ENCODE peak calls at places on chromosomes 3 and 15, in six cellular contexts. One of them, this sample, is unnamed.

GRCh38 chr3:125662675-125663074 is 67.4 kb upstream of the OSBPL11 start:
- DNase-seq in NCI-H1417 treated with DMSO at 0.1 percent for 48 hours: no peak
- DNase-seq in CD8-positive, alpha-beta memory T cell: no peak
- DNase-seq in activated T-cell treated with anti-CD3 and anti-CD28 coated beads, Interleukin-2, amount 50 U/mL, for 72 hours: no peak
- DNase-seq in NCI-H2081: no peak
- DNase-seq in fibroblast of the conjunctiva: no peak
- DNase-seq in this sample: no peak

GRCh38 chr15:64536244-64536836 is 76.0 kb downstream of the ZNF609 start:
- DNase-seq in NCI-H1417 treated with DMSO at 0.1 percent for 48 hours: no peak
- DNase-seq in activated T-cell treated with anti-CD3 and anti-CD28 coated beads, Interleukin-2, amount 50 U/mL, for 72 hours: peak; percentile 15
- DNase-seq in fibroblast of the conjunctiva: peak; percentile 18
- DNase-seq in CD8-positive, alpha-beta memory T cell: no peak
- DNase-seq in NCI-H2081: no peak
- DNase-seq in this sample: no peak

GRCh38 chr3:20729185-20729584 is 543.2 kb upstream of the SGO1 start:
- DNase-seq in NCI-H2081: no peak
- DNase-seq in CD8-positive, alpha-beta memory T cell: no peak
- DNase-seq in fibroblast of the conjunctiva: no peak
- DNase-seq in activated T-cell treated with anti-CD3 and anti-CD28 coated beads, Interleukin-2, amount 50 U/mL, for 72 hours: no peak
- DNase-seq in NCI-H1417 treated with DMSO at 0.1 percent for 48 hours: no peak
- DNase-seq in this sample: no peak

GRCh38 chr3:194261581-194262063 is 89.5 kb downstream of the CPN2 start:
- DNase-seq in CD8-positive, alpha-beta memory T cell: no peak
- DNase-seq in NCI-H1417 treated with DMSO at 0.1 percent for 48 hours: no peak
- DNase-seq in NCI-H2081: no peak
- DNase-seq in activated T-cell treated with anti-CD3 and anti-CD28 coated beads, Interleukin-2, amount 50 U/mL, for 72 hours: no peak
- DNase-seq in fibroblast of the conjunctiva: no peak
- DNase-seq in this sample: no peak

GRCh38 chr3:13013994-13014754 is 59.1 kb downstream of the IQSEC1 start:
- DNase-seq in activated T-cell treated with anti-CD3 and anti-CD28 coated beads, Interleukin-2, amount 50 U/mL, for 72 hours: peak; percentile 65
- DNase-seq in NCI-H1417 treated with DMSO at 0.1 percent for 48 hours: no peak
- DNase-seq in NCI-H2081: no peak
- DNase-seq in fibroblast of the conjunctiva: no peak
- DNase-seq in CD8-positive, alpha-beta memory T cell: peak; percentile 35
- DNase-seq in this sample: no peak

GRCh38 chr3:48507256-48508061 is 3.5 kb upstream of the SHISA5 start:
- DNase-seq in NCI-H1417 treated with DMSO at 0.1 percent for 48 hours: no peak
- DNase-seq in NCI-H2081: no peak
- DNase-seq in activated T-cell treated with anti-CD3 and anti-CD28 coated beads, Interleukin-2, amount 50 U/mL, for 72 hours: peak; percentile 76
- DNase-seq in CD8-positive, alpha-beta memory T cell: peak; percentile 60
- DNase-seq in fibroblast of the conjunctiva: no peak
- DNase-seq in this sample: peak; percentile 15

GRCh38 chr15:31870336-31871158 is 159.8 kb upstream of the CHRNA7 start:
- DNase-seq in NCI-H1417 treated with DMSO at 0.1 percent for 48 hours: peak; percentile 88
- DNase-seq in fibroblast of the conjunctiva: peak; percentile 39
- DNase-seq in activated T-cell treated with anti-CD3 and anti-CD28 coated beads, Interleukin-2, amount 50 U/mL, for 72 hours: peak; percentile 90
- DNase-seq in CD8-positive, alpha-beta memory T cell: peak; percentile 75
- DNase-seq in NCI-H2081: peak; percentile 94
- DNase-seq in this sample: peak; percentile 95

GRCh38 chr15:77621847-77622211 is 10.9 kb downstream of the LINGO1 start:
- DNase-seq in NCI-H2081: no peak
- DNase-seq in fibroblast of the conjunctiva: no peak
- DNase-seq in NCI-H1417 treated with DMSO at 0.1 percent for 48 hours: no peak
- DNase-seq in activated T-cell treated with anti-CD3 and anti-CD28 coated beads, Interleukin-2, amount 50 U/mL, for 72 hours: no peak
- DNase-seq in CD8-positive, alpha-beta memory T cell: no peak
- DNase-seq in this sample: no peak

GRCh38 chr3:156603379-156604017 is 48.6 kb upstream of the SSR3 start:
- DNase-seq in activated T-cell treated with anti-CD3 and anti-CD28 coated beads, Interleukin-2, amount 50 U/mL, for 72 hours: no peak
- DNase-seq in CD8-positive, alpha-beta memory T cell: no peak
- DNase-seq in fibroblast of the conjunctiva: no peak
- DNase-seq in NCI-H1417 treated with DMSO at 0.1 percent for 48 hours: no peak
- DNase-seq in NCI-H2081: no peak
- DNase-seq in this sample: no peak

GRCh38 chr3:42590989-42591756 is 513 bp downstream of the SS18L2 start:
- DNase-seq in fibroblast of the conjunctiva: no peak
- DNase-seq in activated T-cell treated with anti-CD3 and anti-CD28 coated beads, Interleukin-2, amount 50 U/mL, for 72 hours: no peak
- DNase-seq in NCI-H2081: no peak
- DNase-seq in NCI-H1417 treated with DMSO at 0.1 percent for 48 hours: no peak
- DNase-seq in CD8-positive, alpha-beta memory T cell: no peak
- DNase-seq in this sample: no peak

GRCh38 chr3:50195501-50196252 is 4.3 kb downstream of the GNAT1 start:
- DNase-seq in NCI-H1417 treated with DMSO at 0.1 percent for 48 hours: no peak
- DNase-seq in activated T-cell treated with anti-CD3 and anti-CD28 coated beads, Interleukin-2, amount 50 U/mL, for 72 hours: no peak
- DNase-seq in CD8-positive, alpha-beta memory T cell: no peak
- DNase-seq in NCI-H2081: no peak
- DNase-seq in fibroblast of the conjunctiva: no peak
- DNase-seq in this sample: no peak

GRCh38 chr3:20930034-20930433 is 744.0 kb upstream of the SGO1 start:
- DNase-seq in fibroblast of the conjunctiva: peak; percentile 1
- DNase-seq in CD8-positive, alpha-beta memory T cell: no peak
- DNase-seq in NCI-H1417 treated with DMSO at 0.1 percent for 48 hours: no peak
- DNase-seq in NCI-H2081: peak; percentile 2
- DNase-seq in activated T-cell treated with anti-CD3 and anti-CD28 coated beads, Interleukin-2, amount 50 U/mL, for 72 hours: no peak
- DNase-seq in this sample: no peak

GRCh38 chr3:128563439-128563838 is 70.4 kb upstream of the GATA2 start:
- DNase-seq in fibroblast of the conjunctiva: no peak
- DNase-seq in NCI-H1417 treated with DMSO at 0.1 percent for 48 hours: no peak
- DNase-seq in activated T-cell treated with anti-CD3 and anti-CD28 coated beads, Interleukin-2, amount 50 U/mL, for 72 hours: no peak
- DNase-seq in CD8-positive, alpha-beta memory T cell: no peak
- DNase-seq in NCI-H2081: no peak
- DNase-seq in this sample: no peak

GRCh38 chr3:138941259-138941885 is 5.6 kb downstream of the FOXL2 start:
- DNase-seq in CD8-positive, alpha-beta memory T cell: no peak
- DNase-seq in NCI-H1417 treated with DMSO at 0.1 percent for 48 hours: no peak
- DNase-seq in fibroblast of the conjunctiva: peak; percentile 74
- DNase-seq in activated T-cell treated with anti-CD3 and anti-CD28 coated beads, Interleukin-2, amount 50 U/mL, for 72 hours: peak; percentile 45
- DNase-seq in NCI-H2081: no peak
- DNase-seq in this sample: no peak

GRCh38 chr15:82709421-82710207 is at the start of gene AP3B2:
- DNase-seq in NCI-H1417 treated with DMSO at 0.1 percent for 48 hours: peak; percentile 72
- DNase-seq in fibroblast of the conjunctiva: peak; percentile 43
- DNase-seq in CD8-positive, alpha-beta memory T cell: peak; percentile 54
- DNase-seq in NCI-H2081: peak; percentile 86
- DNase-seq in activated T-cell treated with anti-CD3 and anti-CD28 coated beads, Interleukin-2, amount 50 U/mL, for 72 hours: peak; percentile 84
- DNase-seq in this sample: peak; percentile 49

GRCh38 chr3:64399205-64399800 is 174.0 kb upstream of the PRICKLE2 start:
- DNase-seq in fibroblast of the conjunctiva: peak; percentile 47
- DNase-seq in NCI-H1417 treated with DMSO at 0.1 percent for 48 hours: no peak
- DNase-seq in NCI-H2081: peak; percentile 30
- DNase-seq in CD8-positive, alpha-beta memory T cell: no peak
- DNase-seq in activated T-cell treated with anti-CD3 and anti-CD28 coated beads, Interleukin-2, amount 50 U/mL, for 72 hours: peak; percentile 16
- DNase-seq in this sample: no peak

GRCh38 chr3:14741510-14741909 is 66.6 kb downstream of the C3orf20 start:
- DNase-seq in activated T-cell treated with anti-CD3 and anti-CD28 coated beads, Interleukin-2, amount 50 U/mL, for 72 hours: no peak
- DNase-seq in NCI-H2081: no peak
- DNase-seq in CD8-positive, alpha-beta memory T cell: no peak
- DNase-seq in fibroblast of the conjunctiva: no peak
- DNase-seq in NCI-H1417 treated with DMSO at 0.1 percent for 48 hours: no peak
- DNase-seq in this sample: no peak

GRCh38 chr15:86595741-86596140 is 516.1 kb downstream of the AGBL1 start:
- DNase-seq in activated T-cell treated with anti-CD3 and anti-CD28 coated beads, Interleukin-2, amount 50 U/mL, for 72 hours: no peak
- DNase-seq in CD8-positive, alpha-beta memory T cell: no peak
- DNase-seq in NCI-H2081: no peak
- DNase-seq in NCI-H1417 treated with DMSO at 0.1 percent for 48 hours: no peak
- DNase-seq in fibroblast of the conjunctiva: no peak
- DNase-seq in this sample: no peak

GRCh38 chr15:31082771-31083393 is 18.6 kb downstream of the TRPM1 start:
- DNase-seq in NCI-H2081: peak; percentile 32
- DNase-seq in CD8-positive, alpha-beta memory T cell: no peak
- DNase-seq in fibroblast of the conjunctiva: no peak
- DNase-seq in NCI-H1417 treated with DMSO at 0.1 percent for 48 hours: no peak
- DNase-seq in activated T-cell treated with anti-CD3 and anti-CD28 coated beads, Interleukin-2, amount 50 U/mL, for 72 hours: no peak
- DNase-seq in this sample: no peak

GRCh38 chr15:51738553-51738952 is 1.1 kb upstream of the LYSMD2 start:
- DNase-seq in CD8-positive, alpha-beta memory T cell: no peak
- DNase-seq in fibroblast of the conjunctiva: no peak
- DNase-seq in activated T-cell treated with anti-CD3 and anti-CD28 coated beads, Interleukin-2, amount 50 U/mL, for 72 hours: no peak
- DNase-seq in NCI-H1417 treated with DMSO at 0.1 percent for 48 hours: no peak
- DNase-seq in NCI-H2081: no peak
- DNase-seq in this sample: no peak

GRCh38 chr3:151276038-151277027 is 2.0 kb downstream of the P2RY14 start:
- DNase-seq in CD8-positive, alpha-beta memory T cell: peak; percentile 7
- DNase-seq in fibroblast of the conjunctiva: no peak
- DNase-seq in activated T-cell treated with anti-CD3 and anti-CD28 coated beads, Interleukin-2, amount 50 U/mL, for 72 hours: peak; percentile 45
- DNase-seq in NCI-H1417 treated with DMSO at 0.1 percent for 48 hours: no peak
- DNase-seq in NCI-H2081: no peak
- DNase-seq in this sample: no peak

GRCh38 chr15:30924353-30924752 is 20.6 kb downstream of the FAN1 start:
- DNase-seq in fibroblast of the conjunctiva: no peak
- DNase-seq in NCI-H2081: no peak
- DNase-seq in activated T-cell treated with anti-CD3 and anti-CD28 coated beads, Interleukin-2, amount 50 U/mL, for 72 hours: no peak
- DNase-seq in CD8-positive, alpha-beta memory T cell: no peak
- DNase-seq in NCI-H1417 treated with DMSO at 0.1 percent for 48 hours: no peak
- DNase-seq in this sample: no peak

GRCh38 chr3:120177151-120177550 is 82.9 kb upstream of the GSK3B start:
- DNase-seq in NCI-H2081: no peak
- DNase-seq in activated T-cell treated with anti-CD3 and anti-CD28 coated beads, Interleukin-2, amount 50 U/mL, for 72 hours: no peak
- DNase-seq in CD8-positive, alpha-beta memory T cell: no peak
- DNase-seq in fibroblast of the conjunctiva: peak; percentile 72
- DNase-seq in NCI-H1417 treated with DMSO at 0.1 percent for 48 hours: peak; percentile 49
- DNase-seq in this sample: no peak

GRCh38 chr3:177357352-177358084 is 160.2 kb upstream of the TBL1XR1 start:
- DNase-seq in fibroblast of the conjunctiva: peak; percentile 68
- DNase-seq in activated T-cell treated with anti-CD3 and anti-CD28 coated beads, Interleukin-2, amount 50 U/mL, for 72 hours: no peak
- DNase-seq in NCI-H2081: peak; percentile 15
- DNase-seq in NCI-H1417 treated with DMSO at 0.1 percent for 48 hours: no peak
- DNase-seq in CD8-positive, alpha-beta memory T cell: no peak
- DNase-seq in this sample: no peak

GRCh38 chr3:60228823-60229222 is 1022.4 kb downstream of the FHIT start:
- DNase-seq in CD8-positive, alpha-beta memory T cell: no peak
- DNase-seq in activated T-cell treated with anti-CD3 and anti-CD28 coated beads, Interleukin-2, amount 50 U/mL, for 72 hours: no peak
- DNase-seq in NCI-H1417 treated with DMSO at 0.1 percent for 48 hours: no peak
- DNase-seq in fibroblast of the conjunctiva: no peak
- DNase-seq in NCI-H2081: no peak
- DNase-seq in this sample: no peak

GRCh38 chr3:15102256-15102655 is 3.3 kb upstream of the RBSN start:
- DNase-seq in activated T-cell treated with anti-CD3 and anti-CD28 coated beads, Interleukin-2, amount 50 U/mL, for 72 hours: no peak
- DNase-seq in CD8-positive, alpha-beta memory T cell: no peak
- DNase-seq in NCI-H2081: no peak
- DNase-seq in fibroblast of the conjunctiva: no peak
- DNase-seq in NCI-H1417 treated with DMSO at 0.1 percent for 48 hours: no peak
- DNase-seq in this sample: peak; percentile 21

GRCh38 chr15:101201411-101202174 is 50.3 kb downstream of the CHSY1 start:
- DNase-seq in fibroblast of the conjunctiva: peak; percentile 98
- DNase-seq in NCI-H2081: no peak
- DNase-seq in activated T-cell treated with anti-CD3 and anti-CD28 coated beads, Interleukin-2, amount 50 U/mL, for 72 hours: peak; percentile 45
- DNase-seq in NCI-H1417 treated with DMSO at 0.1 percent for 48 hours: no peak
- DNase-seq in CD8-positive, alpha-beta memory T cell: no peak
- DNase-seq in this sample: peak; percentile 43

GRCh38 chr15:51756482-51756881 is 5.1 kb downstream of the TMOD2 start:
- DNase-seq in activated T-cell treated with anti-CD3 and anti-CD28 coated beads, Interleukin-2, amount 50 U/mL, for 72 hours: no peak
- DNase-seq in CD8-positive, alpha-beta memory T cell: no peak
- DNase-seq in fibroblast of the conjunctiva: no peak
- DNase-seq in NCI-H2081: no peak
- DNase-seq in NCI-H1417 treated with DMSO at 0.1 percent for 48 hours: no peak
- DNase-seq in this sample: no peak

GRCh38 chr15:63856711-63857458 is 23.1 kb upstream of the HERC1 start:
- DNase-seq in NCI-H2081: no peak
- DNase-seq in CD8-positive, alpha-beta memory T cell: no peak
- DNase-seq in fibroblast of the conjunctiva: no peak
- DNase-seq in NCI-H1417 treated with DMSO at 0.1 percent for 48 hours: no peak
- DNase-seq in activated T-cell treated with anti-CD3 and anti-CD28 coated beads, Interleukin-2, amount 50 U/mL, for 72 hours: no peak
- DNase-seq in this sample: no peak

GRCh38 chr15:33132722-33133345 is 61.7 kb downstream of the FMN1 start:
- DNase-seq in CD8-positive, alpha-beta memory T cell: no peak
- DNase-seq in activated T-cell treated with anti-CD3 and anti-CD28 coated beads, Interleukin-2, amount 50 U/mL, for 72 hours: peak; percentile 7
- DNase-seq in NCI-H1417 treated with DMSO at 0.1 percent for 48 hours: peak; percentile 30
- DNase-seq in fibroblast of the conjunctiva: peak; percentile 47
- DNase-seq in NCI-H2081: peak; percentile 72
- DNase-seq in this sample: no peak

GRCh38 chr15:67542462-67543347 is at the start of gene MAP2K5:
- DNase-seq in NCI-H2081: peak; percentile 65
- DNase-seq in fibroblast of the conjunctiva: no peak
- DNase-seq in NCI-H1417 treated with DMSO at 0.1 percent for 48 hours: peak; percentile 46
- DNase-seq in activated T-cell treated with anti-CD3 and anti-CD28 coated beads, Interleukin-2, amount 50 U/mL, for 72 hours: peak; percentile 90
- DNase-seq in CD8-positive, alpha-beta memory T cell: peak; percentile 77
- DNase-seq in this sample: peak; percentile 80

GRCh38 chr3:127986803-127987202 is 65.4 kb upstream of the SEC61A1 start:
- DNase-seq in fibroblast of the conjunctiva: no peak
- DNase-seq in NCI-H2081: no peak
- DNase-seq in CD8-positive, alpha-beta memory T cell: no peak
- DNase-seq in NCI-H1417 treated with DMSO at 0.1 percent for 48 hours: no peak
- DNase-seq in activated T-cell treated with anti-CD3 and anti-CD28 coated beads, Interleukin-2, amount 50 U/mL, for 72 hours: no peak
- DNase-seq in this sample: no peak